ENCODE peak calls at places on chromosomes 11 and 22, in eight cellular contexts. N is fibroblast of lung, C is mammary epithelial cell, M is transverse colon, Z is tibial nerve, L is tibial artery, R is heart left ventricle, W is H9. P is an unnamed sample. For H3K27me3, the result is how much of the 10 kb centered on the place peaks cover.

GRCh38 chr11:31927982-31928381 is 116.9 kb upstream of the PAX6 start:
- DNase-seq in N (no peak), C (no peak), M (no peak), Z (no peak), L (no peak), R (no peak), W (no peak), P (no peak)

GRCh38 chr11:62336949-62337681 is at the start of gene ASRGL1:
- DNase-seq in N (peak), C (peak), M (peak), Z (peak), L (peak), R (peak), W (peak), P (no peak)

GRCh38 chr11:64238999-64239398 is 1.9 kb upstream of the FKBP2 start:
- DNase-seq in N (no peak), C (no peak), M (no peak), Z (no peak), L (no peak), R (peak), W (no peak), P (no peak)

GRCh38 chr11:29310706-29311342 is 706.0 kb downstream of the KCNA4 start:
- DNase-seq in N (no peak), C (peak), M (no peak), Z (no peak), L (no peak), R (no peak), W (no peak), P (peak)

GRCh38 chr11:70353329-70353728 is 45.0 kb upstream of the CTTN start:
- DNase-seq in N (no peak), C (no peak), M (no peak), Z (no peak), L (no peak), R (no peak), W (no peak), P (no peak)

GRCh38 chr11:60347084-60347797 is 20.2 kb downstream of the MS4A6E start:
- DNase-seq in N (no peak), C (no peak), M (no peak), Z (no peak), L (no peak), R (no peak), W (no peak), P (no peak)

GRCh38 chr11:38060930-38061329 is 1462.9 kb upstream of the RAG2 start:
- DNase-seq in N (no peak), C (peak), M (no peak), Z (no peak), L (no peak), R (no peak), W (no peak), P (peak)

GRCh38 chr11:117816846-117817212 is 7.7 kb downstream of the FXYD2 start:
- DNase-seq in N (no peak), C (no peak), M (no peak), Z (no peak), L (no peak), R (peak), W (no peak), P (no peak)

GRCh38 chr11:26297179-26297970 is 34.6 kb upstream of the ANO3 start:
- DNase-seq in N (peak), C (peak), M (no peak), Z (no peak), L (no peak), R (no peak), W (no peak), P (no peak)

GRCh38 chr22:46649176-46650077 is 29.2 kb downstream of the GRAMD4 start:
- DNase-seq in N (peak), C (no peak), M (no peak), Z (no peak), L (no peak), R (no peak), W (no peak), P (no peak)

GRCh38 chr11:10455637-10456487 is 798 bp downstream of the AMPD3 start:
- DNase-seq in N (peak), C (peak), M (peak), Z (no peak), L (no peak), R (peak), W (peak), P (no peak)

GRCh38 chr11:19933801-19934488 is 221.3 kb downstream of the NAV2 start:
- DNase-seq in N (no peak), C (no peak), M (no peak), Z (no peak), L (no peak), R (no peak), W (no peak), P (no peak)

GRCh38 chr11:2521081-2521480 is 76.3 kb downstream of the KCNQ1 start:
- DNase-seq in N (no peak), C (no peak), M (no peak), Z (peak), L (peak), R (peak), W (peak), P (no peak)

GRCh38 chr22:50529416-50530279 is at the start of gene TYMP:
- DNase-seq in N (no peak), C (no peak), M (peak), Z (peak), L (peak), R (peak), W (no peak), P (peak)

GRCh38 chr22:49689255-49689770 is 138.4 kb downstream of the BRD1 start:
- DNase-seq in N (no peak), C (no peak), M (no peak), Z (no peak), L (no peak), R (no peak), W (peak), P (no peak)

GRCh38 chr22:46971141-46971775 is 208.8 kb downstream of the TBC1D22A start:
- DNase-seq in N (peak), C (no peak), M (no peak), Z (no peak), L (no peak), R (peak), W (no peak), P (no peak)

GRCh38 chr11:65311197-65311631 is 3.5 kb upstream of the CDC42EP2 start:
- DNase-seq in N (peak), C (peak), M (no peak), Z (no peak), L (no peak), R (no peak), W (no peak), P (no peak)

GRCh38 chr11:83717551-83717950 is 431.4 kb upstream of the CCDC90B start:
- DNase-seq in N (peak), C (no peak), M (no peak), Z (no peak), L (no peak), R (no peak), W (no peak), P (no peak)

GRCh38 chr11:2813141-2813908 is 72.2 kb downstream of the CDKN1C start:
- DNase-seq in N (peak), C (no peak), M (no peak), Z (no peak), L (no peak), R (peak), W (no peak), P (no peak)

GRCh38 chr22:36021649-36022048 is 7.0 kb downstream of the RBFOX2 start:
- DNase-seq in N (peak), C (no peak), M (no peak), Z (no peak), L (no peak), R (no peak), W (no peak), P (no peak)

GRCh38 chr11:27471067-27471587 is 1.5 kb downstream of the LGR4 start:
- DNase-seq in N (no peak), C (peak), M (peak), Z (no peak), L (no peak), R (no peak), W (no peak), P (no peak)

GRCh38 chr11:73156686-73157085 is 14.6 kb upstream of the FCHSD2 start:
- DNase-seq in N (no peak), C (no peak), M (no peak), Z (no peak), L (peak), R (no peak), W (no peak), P (no peak)
- H3K27ac ChIP-seq in N (peak), C (no peak), M (no peak), Z (peak), L (peak), R (peak), W (no peak), P (no peak)

GRCh38 chr22:17269607-17270261 is 50.5 kb upstream of the ADA2 start:
- DNase-seq in N (no peak), C (no peak), M (peak), Z (no peak), L (no peak), R (no peak), W (no peak), P (no peak)

GRCh38 chr22:17267661-17268330 is 48.6 kb upstream of the ADA2 start:
- DNase-seq in N (no peak), C (no peak), M (no peak), Z (no peak), L (no peak), R (no peak), W (no peak), P (no peak)

GRCh38 chr22:17266261-17266971 is 47.2 kb upstream of the ADA2 start:
- DNase-seq in N (no peak), C (no peak), M (peak), Z (no peak), L (no peak), R (peak), W (peak), P (no peak)

GRCh38 chr22:17269224-17269606 is 50.0 kb upstream of the ADA2 start:
- DNase-seq in N (no peak), C (no peak), M (no peak), Z (no peak), L (no peak), R (no peak), W (no peak), P (no peak)

GRCh38 chr22:17268501-17269223 is 49.4 kb upstream of the ADA2 start:
- DNase-seq in N (no peak), C (no peak), M (no peak), Z (no peak), L (no peak), R (no peak), W (peak), P (no peak)
- TF ChIP-seq CTCF in N (no peak), C (no peak), M (no peak), Z (no peak), L (no peak), R (peak), W (peak), P (peak)

DNA sequence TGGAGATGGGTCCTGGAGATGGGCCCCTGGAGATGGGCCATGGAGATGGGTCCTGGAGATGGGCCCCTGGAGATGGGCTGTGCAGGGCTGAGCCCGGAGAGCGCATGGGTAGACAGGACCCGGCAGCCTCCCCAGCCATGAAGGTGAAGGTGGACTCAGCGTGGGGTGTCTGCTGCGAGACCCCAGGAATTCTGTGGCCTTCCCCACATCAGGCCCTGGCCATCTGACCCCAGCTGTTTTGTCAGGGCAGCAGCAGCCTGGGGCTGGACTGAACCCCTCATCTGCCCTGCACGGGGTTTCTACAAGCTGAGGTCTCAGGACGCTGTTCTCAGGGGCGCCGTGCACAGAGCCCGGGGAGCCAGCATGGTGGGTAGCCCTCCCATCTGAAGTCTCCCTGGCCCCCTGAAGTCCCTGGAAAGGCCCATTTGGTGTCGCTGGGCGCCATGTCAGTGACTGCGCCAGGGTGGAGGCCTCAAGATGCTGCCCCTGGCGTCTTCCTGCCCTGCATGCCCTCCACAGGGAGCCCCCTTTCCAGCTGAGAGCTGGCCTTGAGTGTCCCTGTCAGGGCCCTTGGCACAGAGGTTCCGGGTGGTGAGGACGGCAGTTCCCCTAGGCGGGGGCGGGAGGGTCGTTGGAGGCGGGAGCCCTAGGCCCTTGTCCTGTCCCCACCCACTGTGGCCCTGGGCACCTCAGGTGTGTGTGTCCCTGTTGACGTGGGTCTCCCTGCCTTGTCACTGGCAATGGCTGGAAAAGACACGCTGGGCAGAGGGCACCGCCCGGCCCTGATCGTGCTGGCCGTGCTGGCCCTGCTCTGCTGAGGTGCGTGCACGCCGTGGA is 5.4 kb downstream of the BRSK2 start:
- DNase-seq in N (no peak), C (no peak), M (no peak), Z (no peak), L (no peak), R (peak), W (no peak), P (no peak)
- H3K27me3 ChIP-seq in N (under half), C (under half), M (half or more), Z (under half), L (half or more), R (under half), W (under half), P (under half)

GRCh38 chr11:129056916-129057315 is 114.2 kb upstream of the TP53AIP1 start:
- DNase-seq in N (no peak), C (no peak), M (no peak), Z (no peak), L (no peak), R (no peak), W (no peak), P (no peak)

GRCh38 chr11:129063118-129063517 is 120.4 kb upstream of the TP53AIP1 start:
- DNase-seq in N (no peak), C (no peak), M (no peak), Z (no peak), L (no peak), R (no peak), W (no peak), P (no peak)

GRCh38 chr11:129067454-129067853 is 124.7 kb downstream of the ARHGAP32 start:
- DNase-seq in N (no peak), C (peak), M (no peak), Z (no peak), L (no peak), R (no peak), W (no peak), P (peak)

GRCh38 chr11:129066229-129066628 is 123.6 kb upstream of the TP53AIP1 start:
- DNase-seq in N (no peak), C (no peak), M (no peak), Z (no peak), L (no peak), R (no peak), W (no peak), P (no peak)

DNA sequence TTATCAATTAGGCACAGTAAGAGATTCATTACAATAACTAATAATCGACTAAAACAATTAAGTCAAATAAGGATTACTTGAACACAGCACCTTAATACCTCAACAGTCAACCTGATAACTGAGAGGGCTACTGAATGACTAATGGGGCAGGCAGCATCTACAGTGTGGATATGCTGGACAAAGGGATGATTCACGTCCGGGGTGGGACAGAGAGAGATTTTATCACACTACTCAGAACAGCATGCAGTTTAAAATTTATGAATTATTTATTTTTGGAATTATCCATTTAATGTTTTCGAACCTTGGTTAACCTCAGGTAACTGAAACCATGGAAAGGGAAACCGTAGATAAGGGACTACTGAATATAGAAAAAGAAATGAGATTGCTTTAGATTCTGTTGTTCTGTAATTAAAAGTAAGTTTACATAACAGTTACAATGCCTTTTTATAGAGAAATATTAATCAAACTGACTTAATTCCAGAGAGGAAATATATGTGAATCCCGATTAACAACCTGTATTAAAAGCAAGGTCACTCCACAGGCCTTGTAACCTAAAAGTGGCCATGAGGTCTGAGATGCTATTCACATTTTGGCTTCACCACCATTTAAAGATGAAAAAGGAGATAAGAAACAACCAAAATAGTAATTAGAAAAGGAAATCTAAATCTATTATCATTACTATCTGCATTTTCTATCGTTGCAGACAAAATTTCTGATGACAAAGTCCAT is 119.0 kb upstream of the TP53AIP1 start:
- DNase-seq in N (no peak), C (peak), M (no peak), Z (no peak), L (no peak), R (no peak), W (no peak), P (peak)
- H3K27ac ChIP-seq in N (no peak), C (peak), M (no peak), Z (no peak), L (no peak), R (no peak), W (no peak), P (peak)

GRCh38 chr11:7651700-7652099 is 21.6 kb downstream of the CYB5R2 start:
- DNase-seq in N (no peak), C (no peak), M (no peak), Z (no peak), L (no peak), R (no peak), W (no peak), P (no peak)

GRCh38 chr11:7655253-7656217 is 17.8 kb downstream of the CYB5R2 start:
- DNase-seq in N (no peak), C (no peak), M (no peak), Z (no peak), L (no peak), R (no peak), W (no peak), P (peak)

GRCh38 chr11:7654094-7654742 is 19.1 kb downstream of the CYB5R2 start:
- DNase-seq in N (no peak), C (no peak), M (no peak), Z (no peak), L (no peak), R (no peak), W (no peak), P (no peak)

GRCh38 chr11:7656704-7657103 is 16.6 kb downstream of the CYB5R2 start:
- DNase-seq in N (no peak), C (no peak), M (no peak), Z (no peak), L (peak), R (no peak), W (no peak), P (no peak)

GRCh38 chr11:7657306-7658025 is 15.8 kb downstream of the CYB5R2 start:
- DNase-seq in N (peak), C (peak), M (peak), Z (no peak), L (peak), R (no peak), W (peak), P (peak)
- TF ChIP-seq CTCF in N (peak), C (peak), M (peak), Z (peak), L (peak), R (peak), W (peak), P (peak)

GRCh38 chr11:111300569-111300968 is 2.2 kb downstream of the POU2AF3 start:
- DNase-seq in N (no peak), C (no peak), M (no peak), Z (no peak), L (no peak), R (no peak), W (no peak), P (no peak)

GRCh38 chr11:111301004-111301839 is 2.9 kb downstream of the POU2AF3 start:
- DNase-seq in N (no peak), C (no peak), M (no peak), Z (no peak), L (no peak), R (no peak), W (no peak), P (no peak)

GRCh38 chr11:111303476-111303875 is 5.1 kb downstream of the POU2AF3 start:
- DNase-seq in N (no peak), C (peak), M (peak), Z (no peak), L (no peak), R (no peak), W (no peak), P (peak)

GRCh38 chr11:111301840-111302113 is 3.4 kb downstream of the POU2AF3 start:
- DNase-seq in N (no peak), C (no peak), M (no peak), Z (no peak), L (no peak), R (no peak), W (no peak), P (no peak)

DNA sequence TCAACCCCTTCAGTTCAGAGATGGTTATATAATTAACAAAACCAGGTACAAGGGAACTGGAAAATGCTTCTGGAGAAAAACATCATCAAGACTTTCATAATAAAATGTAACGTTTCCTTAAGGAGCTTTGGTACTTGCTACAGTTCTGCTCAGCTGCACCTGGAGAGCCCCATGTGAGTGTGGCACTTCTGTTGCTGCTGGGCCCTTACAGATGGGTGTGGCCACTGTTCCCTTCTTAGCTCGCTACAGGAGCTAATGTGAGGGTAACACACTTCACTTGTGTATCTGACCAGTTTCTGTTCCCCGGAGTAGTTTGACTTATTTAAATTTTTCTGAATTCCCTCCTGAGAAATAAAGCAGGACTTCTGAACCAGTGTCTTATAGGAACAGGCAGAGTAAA is 4.0 kb downstream of the POU2AF3 start:
- DNase-seq in N (no peak), C (no peak), M (peak), Z (no peak), L (no peak), R (no peak), W (no peak), P (no peak)
- H3K27me3 ChIP-seq in N (under half), C (under half), M (under half), Z (under half), L (under half), R (under half), W (under half), P (half or more)

GRCh38 chr22:20779014-20779812 is 5.3 kb downstream of the SERPIND1 start:
- DNase-seq in N (no peak), C (no peak), M (no peak), Z (no peak), L (peak), R (no peak), W (no peak), P (no peak)
- H3K27ac ChIP-seq in N (no peak), C (no peak), M (no peak), Z (peak), L (no peak), R (no peak), W (no peak), P (no peak)

DNA sequence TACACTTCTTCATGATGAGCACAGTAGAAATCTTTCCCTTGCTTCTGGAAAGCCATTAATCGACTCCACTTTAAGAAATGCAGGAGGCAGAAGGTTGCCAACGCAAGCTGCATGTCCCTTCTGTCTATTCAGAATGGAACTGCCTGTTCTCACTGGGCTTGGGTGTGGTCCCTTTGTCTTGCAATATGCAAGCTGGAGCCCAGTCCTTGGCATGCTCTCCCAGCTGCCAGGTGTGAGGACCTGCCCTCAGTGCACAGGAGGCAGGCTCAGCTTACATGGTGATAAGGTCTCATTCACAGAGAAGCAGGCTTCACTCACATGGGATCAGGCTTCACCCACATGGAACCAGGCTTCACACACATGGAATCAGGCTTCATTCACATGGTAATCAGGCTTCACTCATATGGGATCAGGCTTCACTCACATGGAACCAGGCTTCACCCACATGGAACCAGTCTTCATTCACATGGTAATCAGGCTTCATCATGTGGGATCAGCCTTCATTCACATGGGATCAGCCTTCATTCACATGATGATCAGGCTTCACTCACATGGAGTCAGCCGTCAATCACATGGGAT is 59.2 kb upstream of the USP47 start:
- DNase-seq in N (no peak), C (peak), M (peak), Z (no peak), L (no peak), R (no peak), W (no peak), P (no peak)
- TF ChIP-seq CTCF in N (no peak), C (no peak), M (no peak), Z (no peak), L (no peak), R (no peak), W (no peak), P (no peak)